ENCODE peak calls at places on chromosome 10, in four cellular contexts. D, F, C and H are unnamed samples.

GRCh38 chr10:5458949-5459747 is 40.2 kb downstream of the CALML5 start:
- DNase-seq in D (no peak), F (no peak), C (no peak), H (no peak)

GRCh38 chr10:63767512-63767911 is 246.3 kb downstream of the REEP3 start:
- DNase-seq in D (no peak), F (no peak), C (no peak), H (no peak)

GRCh38 chr10:33265621-33266020 is 68.8 kb downstream of the NRP1 start:
- DNase-seq in D (no peak), F (no peak), C (no peak), H (no peak)

GRCh38 chr10:133030791-133031190 is 56.9 kb upstream of the ADGRA1 start:
- DNase-seq in D (no peak), F (no peak), C (no peak), H (no peak)

GRCh38 chr10:3085785-3086567 is 18.6 kb downstream of the PFKP start:
- DNase-seq in D (no peak), F (no peak), C (no peak), H (no peak)

GRCh38 chr10:127880557-127880956 is 12.2 kb downstream of the CLRN3 start:
- DNase-seq in D (peak; percentile 54), F (no peak), C (no peak), H (peak; percentile 75)

GRCh38 chr10:688621-689426 is 644 bp downstream of the DIP2C start:
- DNase-seq in D (no peak), F (no peak), C (peak; percentile 35), H (no peak)

GRCh38 chr10:28177944-28178637 is 124.8 kb downstream of the MPP7 start:
- DNase-seq in D (no peak), F (no peak), C (no peak), H (no peak)

GRCh38 chr10:101438881-101439391 is 85.0 kb downstream of the BTRC start:
- DNase-seq in D (no peak), F (no peak), C (no peak), H (no peak)

GRCh38 chr10:3867454-3868273 is 82.7 kb upstream of the KLF6 start:
- DNase-seq in D (no peak), F (no peak), C (no peak), H (no peak)

GRCh38 chr10:120313715-120314114 is 143.3 kb upstream of the PLPP4 start:
- DNase-seq in D (no peak), F (no peak), C (no peak), H (no peak)

GRCh38 chr10:117175215-117175900 is 21.9 kb upstream of the KCNK18 start:
- DNase-seq in D (peak; percentile 28), F (no peak), C (no peak), H (peak; percentile 88)

GRCh38 chr10:6056411-6057135 is 5.6 kb downstream of the IL2RA start:
- DNase-seq in D (no peak), F (peak; percentile 6), C (no peak), H (no peak)

GRCh38 chr10:5776881-5777197 is 36.4 kb downstream of the GDI2 start:
- DNase-seq in D (no peak), F (no peak), C (no peak), H (no peak)

GRCh38 chr10:9331583-9332008 is 1277.1 kb downstream of the GATA3 start:
- DNase-seq in D (no peak), F (no peak), C (peak; percentile 48), H (no peak)

GRCh38 chr10:88428442-88428841 is 154.7 kb downstream of the RNLS start:
- DNase-seq in D (no peak), F (no peak), C (peak; percentile 17), H (no peak)

GRCh38 chr10:35574924-35575352 is 30.2 kb upstream of the GJD4 start:
- DNase-seq in D (no peak), F (no peak), C (no peak), H (no peak)

DNA sequence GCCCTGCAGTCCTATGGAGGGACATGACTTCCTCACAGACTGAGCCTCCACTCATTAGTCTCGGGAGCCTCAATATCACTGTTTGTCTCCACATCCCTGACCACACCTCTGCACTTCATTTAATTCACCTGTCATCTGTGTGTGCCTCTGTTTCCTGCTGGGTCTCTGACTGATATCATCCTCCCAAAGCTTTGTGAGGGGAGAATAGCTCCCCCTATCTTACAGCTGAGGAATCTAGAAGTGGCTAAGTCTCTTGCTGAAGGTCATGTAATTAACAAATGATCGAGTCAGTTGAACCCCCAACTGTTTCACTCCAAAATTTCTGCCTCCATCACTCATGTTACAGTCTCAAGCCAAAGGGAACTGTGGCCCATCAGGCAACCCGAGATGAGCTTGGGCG is 5.5 kb upstream of the CPXM2 start:
- DNase-seq in D (no peak), F (no peak), C (no peak), H (no peak)
- TF ChIP-seq CTCF in D (no peak), F (no peak), C (no peak), H (no peak)

GRCh38 chr10:78302989-78303854 is 269.6 kb downstream of the RPS24 start:
- DNase-seq in D (peak; percentile 96), F (peak; percentile 86), C (peak; percentile 97), H (peak; percentile 98)
- TF ChIP-seq POLR2A in D (peak; percentile 78), F (peak; percentile 81), C (peak; percentile 61), H (peak; percentile 2)

GRCh38 chr10:58414270-58415041 is 29.2 kb downstream of the TFAM start:
- DNase-seq in D (no peak), F (no peak), C (peak; percentile 57), H (no peak)
- TF ChIP-seq CTCF in D (peak; percentile 38), F (no peak), C (peak; percentile 89), H (no peak)

GRCh38 chr10:104342941-104343411 is 4.7 kb upstream of the ITPRIP start:
- DNase-seq in D (no peak), F (no peak), C (no peak), H (no peak)

GRCh38 chr10:104339469-104340098 is 1.3 kb upstream of the ITPRIP start:
- DNase-seq in D (peak; percentile 41), F (peak; percentile 84), C (no peak), H (no peak)

GRCh38 chr10:104337985-104338735 is at the start of gene ITPRIP:
- DNase-seq in D (peak; percentile 86), F (peak; percentile 88), C (peak; percentile 81), H (peak; percentile 95)

GRCh38 chr10:104340099-104340594 is 1.9 kb upstream of the ITPRIP start:
- DNase-seq in D (no peak), F (no peak), C (no peak), H (no peak)

GRCh38 chr10:104340692-104341091 is 2.4 kb upstream of the ITPRIP start:
- DNase-seq in D (no peak), F (no peak), C (no peak), H (no peak)
- TF ChIP-seq POLR2A in D (no peak), F (no peak), C (no peak), H (no peak)